ENCODE peak calls at places on chromosomes 2 and 18, in eight cellular contexts. M, D, F, T, U, O, X and J are unnamed samples.

GRCh38 chr2:30686669-30687068 is 120.6 kb downstream of the CAPN13 start:
- DNase-seq in M (no peak), D (no peak), F (no peak), T (no peak), U (no peak), O (no peak), X (no peak), J (no peak)

GRCh38 chr2:70529663-70530062 is 24.0 kb downstream of the TGFA start:
- DNase-seq in M (no peak), D (no peak), F (no peak), T (no peak), U (no peak), O (no peak), X (no peak), J (no peak)

GRCh38 chr2:26273501-26273900 is 28.8 kb downstream of the HADHB start:
- DNase-seq in M (no peak), D (no peak), F (no peak), T (no peak), U (peak; percentile 30), O (no peak), X (no peak), J (no peak)

GRCh38 chr2:3160751-3161330 is 216.8 kb downstream of the EIPR1 start:
- DNase-seq in M (no peak), D (no peak), F (no peak), T (no peak), U (no peak), O (no peak), X (no peak), J (peak; percentile 44)

GRCh38 chr2:165432234-165432966 is 37.1 kb upstream of the CSRNP3 start:
- DNase-seq in M (no peak), D (no peak), F (no peak), T (no peak), U (no peak), O (no peak), X (no peak), J (no peak)

GRCh38 chr2:12048551-12048950 is 302.1 kb downstream of the LPIN1 start:
- DNase-seq in M (no peak), D (peak; percentile 35), F (peak; percentile 30), T (no peak), U (no peak), O (no peak), X (no peak), J (no peak)

GRCh38 chr18:31722369-31722957 is 38.1 kb upstream of the B4GALT6 start:
- DNase-seq in M (peak; percentile 70), D (peak; percentile 91), F (peak; percentile 84), T (no peak), U (peak; percentile 85), O (peak; percentile 61), X (peak; percentile 52), J (peak; percentile 27)

GRCh38 chr18:55838322-55838721 is 250.3 kb upstream of the TCF4 start:
- DNase-seq in M (no peak), D (no peak), F (no peak), T (no peak), U (no peak), O (no peak), X (no peak), J (no peak)

GRCh38 chr2:25684577-25684976 is 11.2 kb upstream of the DTNB start:
- DNase-seq in M (no peak), D (no peak), F (no peak), T (no peak), U (no peak), O (peak; percentile 25), X (no peak), J (no peak)

GRCh38 chr18:12420831-12421421 is 13.2 kb downstream of the PRELID3A start:
- DNase-seq in M (no peak), D (peak; percentile 76), F (peak; percentile 27), T (no peak), U (no peak), O (no peak), X (no peak), J (no peak)

GRCh38 chr2:206642075-206643025 is at the start of gene FAM237A:
- DNase-seq in M (peak; percentile 5), D (peak; percentile 74), F (peak; percentile 75), T (peak; percentile 40), U (peak; percentile 81), O (no peak), X (peak; percentile 49), J (peak; percentile 9)

GRCh38 chr2:168534926-168535325 is 78.9 kb downstream of the CERS6 start:
- DNase-seq in M (no peak), D (no peak), F (no peak), T (no peak), U (no peak), O (no peak), X (no peak), J (no peak)

GRCh38 chr18:22670914-22671313 is 253.2 kb upstream of the CTAGE1 start:
- DNase-seq in M (no peak), D (no peak), F (no peak), T (no peak), U (peak; percentile 34), O (no peak), X (no peak), J (no peak)

GRCh38 chr18:42192251-42193248 is 237.5 kb downstream of the PIK3C3 start:
- DNase-seq in M (no peak), D (no peak), F (no peak), T (no peak), U (peak; percentile 57), O (no peak), X (no peak), J (no peak)

GRCh38 chr2:218861645-218862318 is 2.2 kb downstream of the WNT6 start:
- DNase-seq in M (no peak), D (no peak), F (no peak), T (no peak), U (no peak), O (no peak), X (no peak), J (no peak)

GRCh38 chr2:109209412-109209811 is 80.4 kb downstream of the SH3RF3 start:
- DNase-seq in M (no peak), D (no peak), F (no peak), T (no peak), U (peak; percentile 85), O (no peak), X (peak; percentile 55), J (peak; percentile 19)

GRCh38 chr2:130846686-130847375 is 10.1 kb downstream of the ARHGEF4 start:
- DNase-seq in M (no peak), D (no peak), F (no peak), T (peak; percentile 25), U (no peak), O (no peak), X (no peak), J (peak; percentile 67)

GRCh38 chr18:22848618-22849017 is 84.5 kb upstream of the RBBP8 start:
- DNase-seq in M (no peak), D (no peak), F (no peak), T (no peak), U (peak; percentile 95), O (no peak), X (no peak), J (no peak)

GRCh38 chr2:172896541-172897144 is 161.0 kb downstream of the RAPGEF4 start:
- DNase-seq in M (no peak), D (no peak), F (no peak), T (no peak), U (no peak), O (no peak), X (no peak), J (no peak)

GRCh38 chr2:27884546-27884945 is 5.6 kb downstream of the RBKS start:
- DNase-seq in M (no peak), D (no peak), F (no peak), T (no peak), U (no peak), O (no peak), X (no peak), J (no peak)

GRCh38 chr2:148622390-148622789 is 22.2 kb upstream of the EPC2 start:
- DNase-seq in M (no peak), D (no peak), F (no peak), T (no peak), U (peak; percentile 8), O (no peak), X (no peak), J (no peak)

GRCh38 chr2:145197944-145198343 is 678.0 kb upstream of the ZEB2 start:
- DNase-seq in M (no peak), D (no peak), F (no peak), T (no peak), U (no peak), O (no peak), X (no peak), J (no peak)

GRCh38 chr2:105744909-105745853 is at the start of gene NCK2:
- DNase-seq in M (peak; percentile 24), D (peak; percentile 44), F (peak; percentile 53), T (peak; percentile 72), U (peak; percentile 34), O (peak; percentile 22), X (peak; percentile 24), J (no peak)

GRCh38 chr2:231000211-231000904 is 4.4 kb downstream of the SPATA3 start:
- DNase-seq in M (no peak), D (peak; percentile 72), F (no peak), T (no peak), U (no peak), O (no peak), X (no peak), J (no peak)

GRCh38 chr2:165563468-165564225 is 94.1 kb downstream of the CSRNP3 start:
- DNase-seq in M (no peak), D (no peak), F (no peak), T (no peak), U (no peak), O (no peak), X (no peak), J (no peak)

GRCh38 chr18:378039-378438 is 110.2 kb upstream of the THOC1 start:
- DNase-seq in M (no peak), D (no peak), F (no peak), T (no peak), U (no peak), O (no peak), X (no peak), J (no peak)

GRCh38 chr2:44230378-44230777 is 44.9 kb upstream of the SLC3A1 start:
- DNase-seq in M (no peak), D (no peak), F (no peak), T (no peak), U (no peak), O (no peak), X (no peak), J (no peak)

GRCh38 chr2:71849603-71850305 is 297.9 kb downstream of the CYP26B1 start:
- DNase-seq in M (no peak), D (no peak), F (no peak), T (no peak), U (no peak), O (no peak), X (no peak), J (no peak)

GRCh38 chr2:213187833-213188532 is 36.6 kb upstream of the IKZF2 start:
- DNase-seq in M (no peak), D (peak; percentile 72), F (peak; percentile 28), T (no peak), U (peak; percentile 50), O (no peak), X (peak; percentile 63), J (no peak)

GRCh38 chr18:56723706-56724105 is 72.5 kb downstream of the WDR7 start:
- DNase-seq in M (no peak), D (no peak), F (no peak), T (no peak), U (no peak), O (no peak), X (no peak), J (no peak)

GRCh38 chr18:9862686-9863085 is 23.1 kb upstream of the TXNDC2 start:
- DNase-seq in M (no peak), D (no peak), F (no peak), T (no peak), U (no peak), O (no peak), X (no peak), J (no peak)

GRCh38 chr2:25257931-25258771 is 83.6 kb downstream of the DNMT3A start:
- DNase-seq in M (no peak), D (peak; percentile 28), F (no peak), T (peak; percentile 24), U (no peak), O (no peak), X (no peak), J (no peak)

GRCh38 chr18:28108801-28109200 is 68.1 kb downstream of the CDH2 start:
- DNase-seq in M (no peak), D (no peak), F (no peak), T (no peak), U (peak; percentile 33), O (no peak), X (no peak), J (no peak)

GRCh38 chr2:238897122-238897880 is 49.4 kb downstream of the TWIST2 start:
- DNase-seq in M (no peak), D (no peak), F (no peak), T (no peak), U (no peak), O (no peak), X (no peak), J (no peak)